ENCODE peak calls at places on chromosome 9, in nine cellular contexts. One of them, this sample, is unnamed.
A peak's percentile ranks its signal among the peaks of the same experiment; 100 is the strongest.

GRCh38 chr9:130478731-130479575 is 34.2 kb downstream of the ASS1 start:
- DNase-seq in fibroblast of lung: no peak
- DNase-seq in neural progenitor cell: peak; percentile 82
- DNase-seq in aorta: no peak
- DNase-seq in stomach: no peak
- DNase-seq in transverse colon: no peak
- DNase-seq in SK-N-SH: no peak
- DNase-seq in RWPE1: no peak
- DNase-seq in cardiac muscle cell: no peak
- DNase-seq in this sample: no peak

GRCh38 chr9:113516840-113517577 is 53.5 kb downstream of the RGS3 start:
- DNase-seq in fibroblast of lung: no peak
- DNase-seq in neural progenitor cell: peak; percentile 26
- DNase-seq in aorta: no peak
- DNase-seq in stomach: peak; percentile 36
- DNase-seq in transverse colon: peak; percentile 63
- DNase-seq in SK-N-SH: no peak
- DNase-seq in RWPE1: no peak
- DNase-seq in cardiac muscle cell: no peak
- DNase-seq in this sample: no peak

GRCh38 chr9:106885451-106885850 is 22.5 kb downstream of the ZNF462 start:
- DNase-seq in fibroblast of lung: peak; percentile 85
- DNase-seq in neural progenitor cell: no peak
- DNase-seq in aorta: no peak
- DNase-seq in stomach: no peak
- DNase-seq in transverse colon: no peak
- DNase-seq in SK-N-SH: no peak
- DNase-seq in RWPE1: peak; percentile 68
- DNase-seq in cardiac muscle cell: peak; percentile 62
- DNase-seq in this sample: no peak

GRCh38 chr9:110996436-110997224 is 41.6 kb downstream of the LPAR1 start:
- DNase-seq in fibroblast of lung: peak; percentile 92
- DNase-seq in neural progenitor cell: no peak
- DNase-seq in aorta: peak; percentile 49
- DNase-seq in stomach: peak; percentile 39
- DNase-seq in transverse colon: peak; percentile 52
- DNase-seq in SK-N-SH: no peak
- DNase-seq in RWPE1: no peak
- DNase-seq in cardiac muscle cell: peak; percentile 92
- DNase-seq in this sample: no peak

GRCh38 chr9:27622688-27623340 is 49.5 kb upstream of the C9orf72 start:
- DNase-seq in fibroblast of lung: no peak
- DNase-seq in neural progenitor cell: no peak
- DNase-seq in aorta: no peak
- DNase-seq in stomach: no peak
- DNase-seq in transverse colon: no peak
- DNase-seq in SK-N-SH: no peak
- DNase-seq in RWPE1: peak; percentile 37
- DNase-seq in cardiac muscle cell: no peak
- DNase-seq in this sample: no peak

GRCh38 chr9:77019810-77020437 is 469 bp downstream of the FOXB2 start:
- DNase-seq in fibroblast of lung: no peak
- DNase-seq in neural progenitor cell: peak; percentile 27
- DNase-seq in aorta: no peak
- DNase-seq in stomach: no peak
- DNase-seq in transverse colon: no peak
- DNase-seq in SK-N-SH: no peak
- DNase-seq in RWPE1: no peak
- DNase-seq in cardiac muscle cell: no peak
- DNase-seq in this sample: no peak

GRCh38 chr9:91146391-91147019 is 215.2 kb downstream of the AUH start:
- DNase-seq in fibroblast of lung: no peak
- DNase-seq in neural progenitor cell: no peak
- DNase-seq in aorta: no peak
- DNase-seq in stomach: no peak
- DNase-seq in transverse colon: no peak
- DNase-seq in SK-N-SH: no peak
- DNase-seq in RWPE1: no peak
- DNase-seq in cardiac muscle cell: no peak
- DNase-seq in this sample: no peak

GRCh38 chr9:114805670-114806551 is at the start of gene TNFSF15:
- DNase-seq in fibroblast of lung: peak; percentile 15
- DNase-seq in neural progenitor cell: peak; percentile 18
- DNase-seq in aorta: peak; percentile 47
- DNase-seq in stomach: peak; percentile 71
- DNase-seq in transverse colon: peak; percentile 54
- DNase-seq in SK-N-SH: no peak
- DNase-seq in RWPE1: peak; percentile 90
- DNase-seq in cardiac muscle cell: no peak
- DNase-seq in this sample: no peak

DNA sequence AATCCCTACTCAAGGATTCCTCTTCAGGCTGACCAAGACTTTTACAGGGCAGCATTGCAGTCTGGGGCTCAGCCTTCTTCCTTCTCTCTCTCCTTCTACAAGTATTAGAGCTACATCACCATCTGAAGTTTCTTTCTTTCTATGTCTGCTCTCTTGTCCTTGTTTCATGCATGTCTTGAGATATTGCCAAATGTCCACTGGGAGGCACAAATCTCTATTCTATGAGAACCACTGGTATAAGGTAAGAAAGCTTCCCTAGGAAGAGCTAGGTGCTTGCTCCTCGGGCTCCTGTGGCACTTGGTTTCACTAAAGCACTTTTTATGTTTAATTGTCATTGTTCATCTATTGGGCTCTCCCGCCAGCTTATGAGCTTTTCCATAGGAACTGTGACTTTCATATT is 289.2 kb upstream of the PCSK5 start:
- DNase-seq in fibroblast of lung: no peak
- DNase-seq in neural progenitor cell: peak; percentile 5
- DNase-seq in aorta: no peak
- DNase-seq in stomach: no peak
- DNase-seq in transverse colon: no peak
- DNase-seq in SK-N-SH: no peak
- DNase-seq in RWPE1: no peak
- DNase-seq in cardiac muscle cell: no peak
- DNase-seq in this sample: no peak
- H3K27ac ChIP-seq in fibroblast of lung: no peak overlapping the region
- H3K27ac ChIP-seq in neural progenitor cell: no peak overlapping the region
- H3K27ac ChIP-seq in aorta: no peak overlapping the region
- H3K27ac ChIP-seq in stomach: no peak overlapping the region
- H3K27ac ChIP-seq in transverse colon: no peak overlapping the region
- H3K27ac ChIP-seq in SK-N-SH: no peak overlapping the region
- H3K27ac ChIP-seq in RWPE1: no peak overlapping the region
- H3K27ac ChIP-seq in cardiac muscle cell: no peak overlapping the region
- H3K27ac ChIP-seq in this sample: no peak overlapping the region

GRCh38 chr9:3962467-3962866 is 337.4 kb downstream of the GLIS3 start:
- DNase-seq in fibroblast of lung: peak; percentile 72
- DNase-seq in neural progenitor cell: no peak
- DNase-seq in aorta: no peak
- DNase-seq in stomach: no peak
- DNase-seq in transverse colon: no peak
- DNase-seq in SK-N-SH: no peak
- DNase-seq in RWPE1: no peak
- DNase-seq in cardiac muscle cell: peak; percentile 54
- DNase-seq in this sample: no peak

GRCh38 chr9:3960661-3961144 is 339.2 kb downstream of the GLIS3 start:
- DNase-seq in fibroblast of lung: peak; percentile 77
- DNase-seq in neural progenitor cell: peak; percentile 61
- DNase-seq in aorta: no peak
- DNase-seq in stomach: no peak
- DNase-seq in transverse colon: no peak
- DNase-seq in SK-N-SH: no peak
- DNase-seq in RWPE1: no peak
- DNase-seq in cardiac muscle cell: no peak
- DNase-seq in this sample: no peak

GRCh38 chr9:3968891-3969290 is 331.0 kb downstream of the GLIS3 start:
- DNase-seq in fibroblast of lung: no peak
- DNase-seq in neural progenitor cell: no peak
- DNase-seq in aorta: no peak
- DNase-seq in stomach: no peak
- DNase-seq in transverse colon: no peak
- DNase-seq in SK-N-SH: no peak
- DNase-seq in RWPE1: no peak
- DNase-seq in cardiac muscle cell: no peak
- DNase-seq in this sample: no peak

GRCh38 chr9:3963266-3964019 is 336.4 kb downstream of the GLIS3 start:
- DNase-seq in fibroblast of lung: peak; percentile 85
- DNase-seq in neural progenitor cell: no peak
- DNase-seq in aorta: peak; percentile 52
- DNase-seq in stomach: peak; percentile 26
- DNase-seq in transverse colon: no peak
- DNase-seq in SK-N-SH: no peak
- DNase-seq in RWPE1: no peak
- DNase-seq in cardiac muscle cell: peak; percentile 87
- DNase-seq in this sample: no peak
- H3K27ac ChIP-seq in fibroblast of lung: peak overlapping the region; percentile 65
- H3K27ac ChIP-seq in neural progenitor cell: peak overlapping the region; percentile 19
- H3K27ac ChIP-seq in aorta: no peak overlapping the region
- H3K27ac ChIP-seq in stomach: no peak overlapping the region
- H3K27ac ChIP-seq in transverse colon: no peak overlapping the region
- H3K27ac ChIP-seq in SK-N-SH: peak overlapping the region; percentile 77
- H3K27ac ChIP-seq in RWPE1: no peak overlapping the region
- H3K27ac ChIP-seq in cardiac muscle cell: no peak overlapping the region
- H3K27ac ChIP-seq in this sample: no peak overlapping the region

DNA sequence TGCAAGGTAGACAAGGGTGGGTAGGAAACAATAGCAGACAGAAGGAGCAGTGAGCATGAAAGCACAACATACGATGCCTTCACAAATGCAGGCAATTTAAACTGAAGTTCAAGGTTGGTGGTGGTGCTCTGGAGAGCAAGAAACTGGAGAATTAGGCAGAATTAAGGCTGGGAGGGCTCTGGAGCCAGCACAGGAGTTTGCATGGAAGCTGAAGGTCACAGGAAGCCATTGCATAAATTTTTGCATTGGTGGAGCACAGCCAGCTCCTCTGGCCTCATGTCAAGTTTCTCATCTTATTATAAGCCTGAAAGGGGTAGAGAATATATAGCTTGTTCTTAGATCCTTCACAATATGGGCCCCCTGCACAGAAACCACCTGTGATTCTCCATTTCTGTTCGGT is 207.4 kb downstream of the PAPPA start:
- DNase-seq in fibroblast of lung: no peak
- DNase-seq in neural progenitor cell: no peak
- DNase-seq in aorta: no peak
- DNase-seq in stomach: no peak
- DNase-seq in transverse colon: no peak
- DNase-seq in SK-N-SH: no peak
- DNase-seq in RWPE1: no peak
- DNase-seq in cardiac muscle cell: peak; percentile 68
- DNase-seq in this sample: no peak
- H3K27ac ChIP-seq in fibroblast of lung: no peak overlapping the region
- H3K27ac ChIP-seq in neural progenitor cell: no peak overlapping the region
- H3K27ac ChIP-seq in aorta: no peak overlapping the region
- H3K27ac ChIP-seq in stomach: no peak overlapping the region
- H3K27ac ChIP-seq in transverse colon: no peak overlapping the region
- H3K27ac ChIP-seq in SK-N-SH: no peak overlapping the region
- H3K27ac ChIP-seq in RWPE1: no peak overlapping the region
- H3K27ac ChIP-seq in cardiac muscle cell: no peak overlapping the region
- H3K27ac ChIP-seq in this sample: no peak overlapping the region

DNA sequence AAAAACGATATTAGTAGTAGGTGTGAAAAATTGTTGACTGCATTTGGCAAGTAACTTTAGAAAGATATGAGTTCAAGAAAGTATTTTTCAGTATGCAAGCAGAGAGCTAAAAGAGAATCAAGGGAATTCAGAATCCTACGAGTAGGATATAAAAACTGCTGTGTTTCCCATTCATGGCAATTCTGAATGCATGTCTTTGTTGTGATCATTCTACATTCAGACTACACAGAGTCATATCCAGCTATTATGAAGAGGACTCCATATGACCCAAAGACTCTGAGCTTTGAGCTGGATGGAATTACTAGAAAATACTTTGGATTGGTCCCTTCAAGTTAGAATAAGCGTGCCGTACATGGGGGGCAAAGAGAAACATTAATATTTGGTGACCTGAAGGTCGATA is 12.0 kb downstream of the IFNE start:
- DNase-seq in fibroblast of lung: no peak
- DNase-seq in neural progenitor cell: no peak
- DNase-seq in aorta: no peak
- DNase-seq in stomach: no peak
- DNase-seq in transverse colon: no peak
- DNase-seq in SK-N-SH: no peak
- DNase-seq in RWPE1: no peak
- DNase-seq in cardiac muscle cell: no peak
- DNase-seq in this sample: no peak
- H3K27ac ChIP-seq in fibroblast of lung: no peak overlapping the region
- H3K27ac ChIP-seq in neural progenitor cell: no peak overlapping the region
- H3K27ac ChIP-seq in aorta: no peak overlapping the region
- H3K27ac ChIP-seq in stomach: no peak overlapping the region
- H3K27ac ChIP-seq in transverse colon: no peak overlapping the region
- H3K27ac ChIP-seq in SK-N-SH: no peak overlapping the region
- H3K27ac ChIP-seq in RWPE1: no peak overlapping the region
- H3K27ac ChIP-seq in cardiac muscle cell: no peak overlapping the region
- H3K27ac ChIP-seq in this sample: no peak overlapping the region

DNA sequence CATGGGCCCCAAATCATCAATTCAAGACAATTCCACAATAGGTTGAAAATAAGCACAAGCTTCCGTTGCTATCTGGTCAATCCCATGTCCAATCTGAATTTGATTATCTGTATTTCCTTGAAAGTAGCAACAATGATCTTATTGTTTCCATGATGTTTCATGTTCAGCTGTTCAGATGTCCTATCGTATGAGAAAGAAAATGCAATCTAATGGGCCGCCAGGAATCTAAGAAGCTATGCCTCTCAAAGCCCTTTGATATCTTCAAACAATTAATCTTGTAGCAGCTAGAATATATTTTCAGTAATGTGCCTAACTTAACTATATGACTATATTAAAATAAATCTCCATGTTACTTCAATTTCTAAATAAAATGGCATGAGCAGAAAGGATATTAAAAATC is 32.1 kb upstream of the ALDOB start:
- DNase-seq in fibroblast of lung: no peak
- DNase-seq in neural progenitor cell: no peak
- DNase-seq in aorta: no peak
- DNase-seq in stomach: no peak
- DNase-seq in transverse colon: no peak
- DNase-seq in SK-N-SH: no peak
- DNase-seq in RWPE1: no peak
- DNase-seq in cardiac muscle cell: no peak
- DNase-seq in this sample: no peak
- H3K27ac ChIP-seq in fibroblast of lung: no peak overlapping the region
- H3K27ac ChIP-seq in neural progenitor cell: no peak overlapping the region
- H3K27ac ChIP-seq in aorta: no peak overlapping the region
- H3K27ac ChIP-seq in stomach: no peak overlapping the region
- H3K27ac ChIP-seq in transverse colon: no peak overlapping the region
- H3K27ac ChIP-seq in SK-N-SH: no peak overlapping the region
- H3K27ac ChIP-seq in RWPE1: no peak overlapping the region
- H3K27ac ChIP-seq in cardiac muscle cell: no peak overlapping the region
- H3K27ac ChIP-seq in this sample: no peak overlapping the region

This sample was measured in esophagus squamous epithelium.